ENCODE peak calls at places on chromosomes 2 and 18, in five cellular contexts. K is NCI-H774, B is anterior cingulate cortex, N is MM.1S, L is activated T-cell treated with anti-CD3 and anti-CD28 coated beads for 1 hour. D is an unnamed sample.

GRCh38 chr2:187548658-187549057 is 5.6 kb downstream of the TFPI start:
- DNase-seq in B (no peak), L (no peak), K (no peak), N (no peak), D (no peak)

GRCh38 chr2:136129601-136130000 is 11.7 kb upstream of the CXCR4 start:
- DNase-seq in L (no peak), N (no peak), B (no peak), K (no peak), D (no peak)

GRCh38 chr2:10654069-10654468 is 35.7 kb downstream of the NOL10 start:
- DNase-seq in N (peak), L (peak), B (no peak), K (peak), D (no peak)

GRCh38 chr2:4020649-4021048 is 317.3 kb downstream of the DCDC2C start:
- DNase-seq in L (no peak), B (no peak), K (no peak), N (no peak), D (no peak)

GRCh38 chr2:167733750-167734149 is 513.6 kb downstream of the STK39 start:
- DNase-seq in B (no peak), N (no peak), K (no peak), L (no peak), D (no peak)

GRCh38 chr2:173948827-173949226 is 16.3 kb downstream of the SP3 start:
- DNase-seq in N (no peak), L (no peak), K (no peak), B (no peak), D (no peak)

GRCh38 chr2:32942728-32943485 is 3.8 kb upstream of the LTBP1 start:
- DNase-seq in B (no peak), L (no peak), K (no peak), N (no peak), D (no peak)

GRCh38 chr2:122858075-122858702 is 1102.7 kb downstream of the TSN start:
- DNase-seq in B (no peak), N (no peak), L (no peak), K (no peak), D (no peak)

GRCh38 chr2:71589763-71590162 is 136.4 kb downstream of the DYSF start:
- DNase-seq in N (no peak), B (no peak), L (no peak), K (no peak), D (no peak)

GRCh38 chr2:144403940-144404339 is 116.0 kb downstream of the ZEB2 start:
- DNase-seq in L (no peak), B (no peak), K (no peak), N (no peak), D (no peak)

GRCh38 chr18:35239314-35239713 is 1.5 kb upstream of the ZNF397 start:
- DNase-seq in N (no peak), B (no peak), K (no peak), L (no peak), D (no peak)

GRCh38 chr2:221392228-221392881 is 179.7 kb downstream of the EPHA4 start:
- DNase-seq in B (no peak), L (no peak), K (no peak), N (no peak), D (no peak)

GRCh38 chr18:70456376-70456775 is 167.5 kb downstream of the SOCS6 start:
- DNase-seq in B (no peak), N (no peak), K (no peak), L (no peak), D (no peak)

GRCh38 chr18:59005266-59005665 is 134.4 kb upstream of the SEC11C start:
- DNase-seq in K (no peak), B (no peak), L (no peak), N (no peak), D (no peak)